ENCODE peak calls at places on chromosomes 13 and 19, in four cellular contexts. One of them, this sample, is unnamed.

GRCh38 chr13:109816979-109817275 is 30.5 kb upstream of the IRS2 start:
- DNase-seq in HepG2: no peak
- DNase-seq in A549: no peak
- DNase-seq in GM12878: no peak
- DNase-seq in this sample: no peak

GRCh38 chr19:55223291-55224037 is 5.1 kb downstream of the TMEM86B start:
- DNase-seq in A549: no peak
- DNase-seq in GM12878: no peak
- DNase-seq in HepG2: no peak
- DNase-seq in this sample: peak

GRCh38 chr13:42355841-42356575 is 84.1 kb downstream of the AKAP11 start:
- DNase-seq in GM12878: no peak
- DNase-seq in HepG2: no peak
- DNase-seq in A549: no peak
- DNase-seq in this sample: no peak

GRCh38 chr19:18438331-18439024 is 545 bp upstream of the ISYNA1 start:
- DNase-seq in HepG2: peak
- DNase-seq in GM12878: no peak
- DNase-seq in A549: no peak
- DNase-seq in this sample: no peak

GRCh38 chr13:27138457-27139093 is 33.0 kb downstream of the USP12 start:
- DNase-seq in A549: no peak
- DNase-seq in HepG2: no peak
- DNase-seq in GM12878: no peak
- DNase-seq in this sample: no peak

GRCh38 chr19:12867120-12868099 is 13.8 kb downstream of the DNASE2 start:
- DNase-seq in A549: no peak
- DNase-seq in HepG2: no peak
- DNase-seq in GM12878: peak
- DNase-seq in this sample: peak

GRCh38 chr19:49923055-49924003 is 5.7 kb upstream of the ATF5 start:
- DNase-seq in GM12878: peak
- DNase-seq in A549: no peak
- DNase-seq in HepG2: no peak
- DNase-seq in this sample: no peak

GRCh38 chr19:4499855-4500254 is 18.4 kb downstream of the PLIN4 start:
- DNase-seq in GM12878: no peak
- DNase-seq in HepG2: no peak
- DNase-seq in A549: no peak
- DNase-seq in this sample: no peak

GRCh38 chr13:48595330-48596127 is 58.2 kb upstream of the CYSLTR2 start:
- DNase-seq in A549: peak
- DNase-seq in HepG2: peak
- DNase-seq in GM12878: no peak
- DNase-seq in this sample: peak

GRCh38 chr19:5907216-5907615 is 2.5 kb downstream of the VMAC start:
- DNase-seq in GM12878: no peak
- DNase-seq in A549: no peak
- DNase-seq in HepG2: no peak
- DNase-seq in this sample: no peak

GRCh38 chr19:6227156-6227940 is 52.4 kb downstream of the MLLT1 start:
- DNase-seq in HepG2: no peak
- DNase-seq in GM12878: no peak
- DNase-seq in A549: no peak
- DNase-seq in this sample: peak

GRCh38 chr19:50314724-50315700 is 14.2 kb downstream of the KCNC3 start:
- DNase-seq in GM12878: no peak
- DNase-seq in A549: no peak
- DNase-seq in HepG2: no peak
- DNase-seq in this sample: peak

GRCh38 chr13:94178625-94179244 is 300.7 kb downstream of the DCT start:
- DNase-seq in GM12878: no peak
- DNase-seq in HepG2: peak
- DNase-seq in A549: no peak
- DNase-seq in this sample: no peak

GRCh38 chr13:72122661-72123060 is 255.7 kb upstream of the DACH1 start:
- DNase-seq in HepG2: no peak
- DNase-seq in GM12878: no peak
- DNase-seq in A549: no peak
- DNase-seq in this sample: no peak

GRCh38 chr13:85737952-85738351 is 61.3 kb downstream of the SLITRK6 start:
- DNase-seq in GM12878: no peak
- DNase-seq in HepG2: no peak
- DNase-seq in A549: no peak
- DNase-seq in this sample: no peak

GRCh38 chr13:99136427-99136954 is 64.2 kb upstream of the UBAC2 start:
- DNase-seq in A549: no peak
- DNase-seq in GM12878: no peak
- DNase-seq in HepG2: no peak
- DNase-seq in this sample: no peak

GRCh38 chr19:23887642-23888041 is 27.0 kb upstream of the ZNF726 start:
- DNase-seq in HepG2: peak
- DNase-seq in A549: no peak
- DNase-seq in GM12878: no peak
- DNase-seq in this sample: no peak

GRCh38 chr19:38079926-38080380 is 144.1 kb downstream of the DPF1 start:
- DNase-seq in A549: peak
- DNase-seq in GM12878: peak
- DNase-seq in HepG2: peak
- DNase-seq in this sample: no peak

GRCh38 chr19:16969127-16969526 is 57.5 kb downstream of the CPAMD8 start:
- DNase-seq in GM12878: no peak
- DNase-seq in HepG2: peak
- DNase-seq in A549: no peak
- DNase-seq in this sample: no peak

GRCh38 chr13:57557979-57558529 is 73.5 kb upstream of the PCDH17 start:
- DNase-seq in A549: no peak
- DNase-seq in HepG2: peak
- DNase-seq in GM12878: no peak
- DNase-seq in this sample: peak

GRCh38 chr19:12825259-12826131 is 8.9 kb downstream of the RTBDN start:
- DNase-seq in A549: no peak
- DNase-seq in GM12878: no peak
- DNase-seq in HepG2: no peak
- DNase-seq in this sample: peak

GRCh38 chr13:98520674-98521449 is 56.0 kb downstream of the STK24 start:
- DNase-seq in GM12878: no peak
- DNase-seq in HepG2: no peak
- DNase-seq in A549: no peak
- DNase-seq in this sample: no peak

GRCh38 chr13:97021241-97021640 is 27.0 kb upstream of the OXGR1 start:
- DNase-seq in A549: no peak
- DNase-seq in HepG2: no peak
- DNase-seq in GM12878: no peak
- DNase-seq in this sample: no peak

GRCh38 chr19:1206063-1206732 is 620 bp downstream of the STK11 start:
- DNase-seq in HepG2: no peak
- DNase-seq in GM12878: no peak
- DNase-seq in A549: no peak
- DNase-seq in this sample: peak
- TF ChIP-seq PBX3 in HepG2: no peak
- TF ChIP-seq PBX3 in GM12878: no peak
- TF ChIP-seq PBX3 in A549: no peak
- TF ChIP-seq PBX3 in this sample: no peak

GRCh38 chr19:1690570-1691307 is 38.3 kb upstream of the TCF3 start:
- DNase-seq in A549: no peak
- DNase-seq in GM12878: no peak
- DNase-seq in HepG2: no peak
- DNase-seq in this sample: peak
- TF ChIP-seq PBX3 in A549: no peak
- TF ChIP-seq PBX3 in GM12878: no peak
- TF ChIP-seq PBX3 in HepG2: no peak
- TF ChIP-seq PBX3 in this sample: no peak

DNA sequence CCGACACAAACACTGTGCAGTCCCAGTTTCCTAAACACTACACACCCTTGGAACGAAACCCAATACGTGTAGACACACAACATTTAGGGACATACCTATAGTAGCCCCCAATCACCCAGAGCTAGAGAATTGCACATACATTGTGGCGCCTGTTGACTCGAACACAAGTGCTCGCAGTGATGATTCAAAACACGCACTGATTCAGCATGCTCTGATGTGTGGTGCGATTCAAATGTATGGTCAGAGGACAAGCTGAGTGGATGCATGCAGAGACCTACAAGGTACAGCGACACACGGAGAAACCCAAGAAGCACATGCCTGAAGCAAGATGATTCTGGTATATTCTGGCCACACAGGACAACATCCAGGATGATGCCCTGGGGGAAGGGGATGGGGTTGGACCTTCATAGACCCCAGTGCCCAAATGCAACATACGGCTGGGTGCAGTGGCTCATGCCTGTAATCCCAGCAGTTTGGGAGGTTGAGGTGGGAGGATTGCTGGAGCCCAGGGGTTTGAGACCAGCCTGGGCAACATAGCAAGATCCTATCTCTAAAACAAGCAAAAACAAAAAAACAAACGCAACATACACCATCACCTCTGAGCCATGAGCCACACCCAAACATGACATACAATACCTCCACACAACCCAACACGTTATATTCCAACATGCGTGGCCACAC is 997 bp upstream of the KCNN4 start:
- DNase-seq in GM12878: no peak
- DNase-seq in HepG2: no peak
- DNase-seq in A549: no peak
- DNase-seq in this sample: no peak
- TF ChIP-seq PBX3 in GM12878: no peak
- TF ChIP-seq PBX3 in HepG2: no peak
- TF ChIP-seq PBX3 in A549: no peak
- TF ChIP-seq PBX3 in this sample: no peak

DNA sequence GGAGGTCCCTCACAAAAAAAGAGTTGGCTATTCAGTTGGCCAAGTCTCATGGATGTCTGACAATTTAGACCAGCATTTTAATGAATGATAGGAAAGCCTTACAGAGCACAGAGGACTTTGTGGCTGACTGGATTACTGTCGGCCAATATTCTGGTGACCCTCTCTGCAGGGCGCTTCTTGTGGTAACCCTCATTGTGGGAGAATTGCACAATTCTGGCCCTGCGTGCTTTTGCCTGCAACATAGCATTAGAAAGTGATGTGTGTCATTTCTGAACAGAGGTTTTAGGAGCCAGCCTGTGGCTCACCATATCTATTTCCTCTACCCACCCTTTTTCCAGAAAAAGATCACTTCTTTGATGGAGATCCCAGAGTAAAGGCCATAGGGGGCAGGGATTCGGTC is 71.4 kb downstream of the EFNB2 start:
- DNase-seq in HepG2: no peak
- DNase-seq in GM12878: no peak
- DNase-seq in A549: no peak
- DNase-seq in this sample: no peak
- TF ChIP-seq PBX3 in HepG2: no peak
- TF ChIP-seq PBX3 in GM12878: no peak
- TF ChIP-seq PBX3 in A549: no peak
- TF ChIP-seq PBX3 in this sample: no peak

This sample was measured in SK-N-SH.